ENCODE peak calls at places on chromosomes 3 and 15, in ten cellular contexts. P, B, R, D, X, C, V, O, K and Z are unnamed samples.

GRCh38 chr3:41711656-41712055 is 250.2 kb downstream of the ULK4 start:
- DNase-seq in X (peak), K (no peak), B (no peak), R (no peak), O (no peak), P (no peak), C (no peak), D (peak), V (no peak), Z (peak)

GRCh38 chr3:100968908-100969556 is 24.2 kb downstream of the ABI3BP start:
- DNase-seq in R (no peak), P (no peak), K (no peak), X (peak), V (no peak), D (no peak), O (no peak), C (no peak), B (peak), Z (no peak)

GRCh38 chr15:38564557-38565286 is at the start of gene RASGRP1:
- DNase-seq in O (peak), R (peak), X (peak), B (no peak), K (peak), D (peak), P (peak), C (no peak), V (no peak), Z (no peak)

GRCh38 chr3:72127843-72128242 is 342.9 kb upstream of the PROK2 start:
- DNase-seq in V (no peak), R (no peak), P (no peak), D (no peak), X (peak), O (no peak), B (no peak), C (no peak), K (no peak), Z (no peak)

GRCh38 chr3:99522147-99522546 is 116.2 kb upstream of the COL8A1 start:
- DNase-seq in R (no peak), B (no peak), K (no peak), C (no peak), V (no peak), P (no peak), D (no peak), O (no peak), X (no peak), Z (no peak)

GRCh38 chr3:58171126-58171525 is 39.6 kb downstream of the DNASE1L3 start:
- DNase-seq in V (no peak), B (no peak), R (no peak), C (no peak), O (no peak), K (no peak), P (no peak), X (no peak), D (no peak), Z (no peak)

GRCh38 chr3:58013973-58014649 is 5.9 kb downstream of the FLNB start:
- DNase-seq in R (no peak), O (peak), D (no peak), X (peak), K (peak), P (no peak), V (no peak), B (peak), C (no peak), Z (no peak)

GRCh38 chr15:53974121-53974520 is 4.1 kb upstream of the UNC13C start:
- DNase-seq in R (no peak), P (no peak), V (no peak), B (no peak), X (no peak), O (no peak), C (peak), D (no peak), K (no peak), Z (no peak)

GRCh38 chr3:197555281-197556261 is at the start of gene BDH1:
- DNase-seq in B (no peak), D (peak), P (peak), V (no peak), X (peak), O (no peak), R (peak), K (peak), C (no peak), Z (no peak)

GRCh38 chr3:184429786-184430185 is 49.9 kb downstream of the CHRD start:
- DNase-seq in D (no peak), V (no peak), O (no peak), K (no peak), P (no peak), R (no peak), X (no peak), B (no peak), C (no peak), Z (no peak)

GRCh38 chr3:195450731-195451229 is 8.0 kb upstream of the ACAP2 start:
- DNase-seq in X (peak), C (no peak), K (peak), B (peak), O (peak), R (no peak), P (no peak), V (no peak), D (no peak), Z (no peak)

GRCh38 chr15:67177750-67178149 is 76.7 kb downstream of the AAGAB start:
- DNase-seq in K (no peak), D (no peak), B (no peak), C (no peak), X (peak), R (no peak), P (no peak), O (no peak), V (no peak), Z (no peak)

GRCh38 chr15:45499426-45499825 is 23.1 kb downstream of the SLC30A4 start:
- DNase-seq in P (no peak), B (no peak), X (peak), O (no peak), V (no peak), R (no peak), C (no peak), K (no peak), D (no peak), Z (no peak)

GRCh38 chr3:64445318-64446300 is 220.3 kb upstream of the PRICKLE2 start:
- DNase-seq in D (no peak), R (no peak), B (peak), K (no peak), P (no peak), V (no peak), O (peak), C (no peak), X (peak), Z (no peak)

GRCh38 chr3:194713299-194714121 is 27.8 kb downstream of the FAM43A start:
- DNase-seq in V (no peak), P (no peak), R (no peak), X (no peak), B (no peak), C (no peak), D (no peak), O (no peak), K (no peak), Z (no peak)

GRCh38 chr3:65356331-65357286 is 668.8 kb upstream of the ADAMTS9 start:
- DNase-seq in C (no peak), K (no peak), R (no peak), P (no peak), V (no peak), D (no peak), O (no peak), B (no peak), X (peak), Z (no peak)

GRCh38 chr3:180804871-180805430 is 107.5 kb upstream of the FXR1 start:
- DNase-seq in C (no peak), O (no peak), X (no peak), K (no peak), V (peak), R (no peak), P (no peak), B (no peak), D (no peak), Z (no peak)

GRCh38 chr3:114634635-114635034 is 340.8 kb downstream of the TIGIT start:
- DNase-seq in K (no peak), R (no peak), X (no peak), B (no peak), V (no peak), P (no peak), D (no peak), C (no peak), O (no peak), Z (no peak)

GRCh38 chr15:27458370-27459084 is 487.5 kb downstream of the GABRG3 start:
- DNase-seq in V (no peak), X (no peak), C (no peak), K (no peak), O (no peak), B (no peak), D (no peak), R (no peak), P (no peak), Z (no peak)

GRCh38 chr15:40928975-40929729 is at the start of gene DLL4:
- DNase-seq in O (no peak), C (no peak), R (peak), D (peak), X (peak), P (no peak), V (peak), K (peak), B (no peak), Z (no peak)

GRCh38 chr3:116181159-116181558 is 264.1 kb downstream of the LSAMP start:
- DNase-seq in X (no peak), C (no peak), R (no peak), V (no peak), K (no peak), D (no peak), O (no peak), B (no peak), P (no peak), Z (no peak)

GRCh38 chr3:194270627-194271458 is 80.3 kb downstream of the CPN2 start:
- DNase-seq in K (peak), R (no peak), V (peak), C (no peak), B (peak), X (peak), D (no peak), O (peak), P (no peak), Z (no peak)

GRCh38 chr3:128787256-128788253 is 61.6 kb downstream of the RAB7A start:
- DNase-seq in C (no peak), V (peak), P (no peak), D (peak), O (no peak), R (peak), X (peak), B (no peak), K (no peak), Z (no peak)

GRCh38 chr3:186967686-186968085 is 37.4 kb downstream of the ST6GAL1 start:
- DNase-seq in X (no peak), K (peak), R (no peak), D (no peak), V (no peak), O (no peak), B (no peak), P (no peak), C (no peak), Z (no peak)

GRCh38 chr3:105367063-105367405 is 325 bp downstream of the ALCAM start:
- DNase-seq in C (no peak), B (peak), K (no peak), P (no peak), V (no peak), D (peak), O (no peak), R (peak), X (peak), Z (no peak)

GRCh38 chr3:39166134-39166710 is 12.8 kb upstream of the CSRNP1 start:
- DNase-seq in B (no peak), X (peak), P (no peak), D (no peak), O (no peak), V (no peak), R (no peak), C (no peak), K (no peak), Z (no peak)

GRCh38 chr15:82846621-82847020 is 37.2 kb downstream of the WHAMM start:
- DNase-seq in V (no peak), O (peak), B (no peak), D (no peak), K (no peak), C (no peak), R (no peak), X (no peak), P (no peak), Z (no peak)

GRCh38 chr15:73941044-73941443 is 14.8 kb downstream of the LOXL1 start:
- DNase-seq in X (peak), B (no peak), K (no peak), V (no peak), C (no peak), O (peak), D (no peak), P (no peak), R (no peak), Z (no peak)

GRCh38 chr3:31804251-31805051 is 176.6 kb downstream of the OSBPL10 start:
- DNase-seq in O (no peak), K (no peak), V (no peak), P (no peak), D (no peak), C (no peak), X (no peak), B (no peak), R (no peak), Z (no peak)

GRCh38 chr15:39028069-39028468 is 463.5 kb upstream of the RASGRP1 start:
- DNase-seq in B (no peak), X (peak), P (no peak), C (no peak), D (no peak), K (peak), O (no peak), V (no peak), R (no peak), Z (no peak)

GRCh38 chr3:143644370-143645089 is 203.7 kb downstream of the SLC9A9 start:
- DNase-seq in C (no peak), V (peak), X (peak), P (no peak), O (peak), D (peak), R (peak), B (no peak), K (no peak), Z (peak)

GRCh38 chr15:77831989-77832388 is 199.3 kb upstream of the LINGO1 start:
- DNase-seq in R (no peak), X (no peak), K (no peak), B (peak), V (no peak), C (no peak), O (no peak), P (no peak), D (no peak), Z (no peak)

GRCh38 chr3:170117134-170117533 is 64.4 kb downstream of the PHC3 start:
- DNase-seq in P (no peak), C (no peak), D (no peak), O (no peak), K (no peak), R (no peak), B (no peak), V (no peak), X (peak), Z (no peak)

GRCh38 chr15:75230524-75231371 is 27.4 kb upstream of the GOLGA6C start:
- DNase-seq in C (no peak), P (no peak), V (no peak), R (no peak), D (no peak), X (no peak), B (peak), O (no peak), K (peak), Z (no peak)

GRCh38 chr3:166446291-166446690 is 609.1 kb upstream of the BCHE start:
- DNase-seq in K (no peak), B (no peak), P (no peak), C (no peak), V (no peak), D (no peak), R (no peak), O (no peak), X (no peak), Z (no peak)

GRCh38 chr3:191412764-191413163 is 48.2 kb upstream of the PYDC2 start:
- DNase-seq in B (no peak), P (no peak), V (no peak), X (peak), K (no peak), R (no peak), C (no peak), O (no peak), D (no peak), Z (no peak)